ENCODE peak calls at places on chromosomes 7 and 10, in five cellular contexts. G, Y, F, H and J are unnamed samples.

GRCh38 chr7:92717982-92718716 is 118.2 kb downstream of the CDK6 start:
- DNase-seq in G (peak), H (peak), F (peak), Y (peak), J (no peak)

GRCh38 chr10:101050206-101051069 is 11.4 kb upstream of the KAZALD1 start:
- DNase-seq in H (peak), F (no peak), G (peak), Y (peak), J (peak)

GRCh38 chr7:106367664-106368063 is 82.9 kb upstream of the NAMPT start:
- DNase-seq in Y (no peak), G (no peak), H (no peak), F (no peak), J (no peak)

GRCh38 chr10:14617850-14618249 is 156.8 kb downstream of the FAM107B start:
- DNase-seq in G (peak), H (no peak), F (peak), Y (no peak), J (no peak)

GRCh38 chr7:105268056-105268455 is 120.7 kb downstream of the SRPK2 start:
- DNase-seq in H (no peak), F (peak), G (peak), Y (peak), J (no peak)

GRCh38 chr7:66682350-66683093 is 53.8 kb downstream of the KCTD7 start:
- DNase-seq in F (peak), Y (peak), G (peak), H (peak), J (no peak)

GRCh38 chr7:24884401-24884800 is 95.6 kb downstream of the OSBPL3 start:
- DNase-seq in G (no peak), F (no peak), Y (no peak), H (no peak), J (no peak)

GRCh38 chr7:7323352-7323751 is 141.0 kb downstream of the C1GALT1 start:
- DNase-seq in Y (no peak), G (peak), F (no peak), H (peak), J (no peak)

GRCh38 chr10:75773139-75773801 is 341.8 kb downstream of the LRMDA start:
- DNase-seq in F (no peak), Y (peak), G (peak), H (no peak), J (no peak)

GRCh38 chr7:157669768-157670345 is 333.1 kb downstream of the DNAJB6 start:
- DNase-seq in Y (no peak), G (no peak), F (no peak), H (no peak), J (no peak)

GRCh38 chr10:34906021-34906965 is 91.2 kb upstream of the PARD3 start:
- DNase-seq in G (peak), H (no peak), F (peak), Y (peak), J (no peak)

GRCh38 chr7:87926581-87927461 is 7.2 kb upstream of the ADAM22 start:
- DNase-seq in Y (peak), G (no peak), F (peak), H (peak), J (no peak)

GRCh38 chr7:5479133-5479745 is 55.6 kb upstream of the TNRC18 start:
- DNase-seq in Y (peak), H (no peak), F (no peak), G (no peak), J (no peak)

GRCh38 chr7:134355925-134356324 is 39.2 kb upstream of the SLC35B4 start:
- DNase-seq in G (peak), H (no peak), Y (no peak), F (peak), J (no peak)

GRCh38 chr10:118035358-118036031 is 11.2 kb downstream of the RAB11FIP2 start:
- DNase-seq in H (no peak), Y (no peak), F (no peak), G (peak), J (no peak)

GRCh38 chr10:118031351-118032075 is 15.2 kb downstream of the RAB11FIP2 start:
- DNase-seq in F (peak), H (no peak), G (peak), Y (no peak), J (no peak)

GRCh38 chr10:118032564-118032963 is 14.2 kb downstream of the RAB11FIP2 start:
- DNase-seq in G (no peak), Y (no peak), F (no peak), H (no peak), J (no peak)

GRCh38 chr10:118034755-118035154 is 12.0 kb downstream of the RAB11FIP2 start:
- DNase-seq in Y (no peak), F (no peak), G (no peak), H (no peak), J (no peak)

GRCh38 chr10:118033905-118034304 is 12.8 kb downstream of the RAB11FIP2 start:
- DNase-seq in G (no peak), Y (no peak), F (no peak), H (no peak), J (no peak)
- TF ChIP-seq CTCF in G (no peak), Y (no peak), F (no peak), H (no peak), J (no peak)

DNA sequence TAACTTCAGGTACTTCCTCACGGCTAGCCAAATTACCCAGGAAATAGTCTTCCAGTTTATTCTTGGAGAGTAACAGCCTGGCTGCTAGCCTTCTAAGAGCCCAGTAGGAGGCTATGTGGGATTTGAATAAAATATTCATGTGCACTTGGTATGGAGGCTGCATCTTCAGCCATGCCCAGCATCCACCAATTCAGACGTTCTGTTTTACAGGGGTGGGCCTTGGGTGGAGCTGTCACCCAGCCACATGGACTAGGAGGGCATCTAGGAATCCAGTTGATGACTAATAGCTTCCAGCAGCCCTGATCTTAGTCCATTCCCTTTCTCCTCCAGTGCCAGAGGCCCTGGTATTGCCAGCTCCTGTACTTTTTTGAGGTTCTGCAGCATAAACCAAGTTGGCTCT is 66.3 kb upstream of the ZRANB1 start:
- DNase-seq in H (no peak), F (peak), G (peak), Y (peak), J (no peak)
- TF ChIP-seq CTCF in H (no peak), F (peak), G (peak), Y (peak), J (peak)

DNA sequence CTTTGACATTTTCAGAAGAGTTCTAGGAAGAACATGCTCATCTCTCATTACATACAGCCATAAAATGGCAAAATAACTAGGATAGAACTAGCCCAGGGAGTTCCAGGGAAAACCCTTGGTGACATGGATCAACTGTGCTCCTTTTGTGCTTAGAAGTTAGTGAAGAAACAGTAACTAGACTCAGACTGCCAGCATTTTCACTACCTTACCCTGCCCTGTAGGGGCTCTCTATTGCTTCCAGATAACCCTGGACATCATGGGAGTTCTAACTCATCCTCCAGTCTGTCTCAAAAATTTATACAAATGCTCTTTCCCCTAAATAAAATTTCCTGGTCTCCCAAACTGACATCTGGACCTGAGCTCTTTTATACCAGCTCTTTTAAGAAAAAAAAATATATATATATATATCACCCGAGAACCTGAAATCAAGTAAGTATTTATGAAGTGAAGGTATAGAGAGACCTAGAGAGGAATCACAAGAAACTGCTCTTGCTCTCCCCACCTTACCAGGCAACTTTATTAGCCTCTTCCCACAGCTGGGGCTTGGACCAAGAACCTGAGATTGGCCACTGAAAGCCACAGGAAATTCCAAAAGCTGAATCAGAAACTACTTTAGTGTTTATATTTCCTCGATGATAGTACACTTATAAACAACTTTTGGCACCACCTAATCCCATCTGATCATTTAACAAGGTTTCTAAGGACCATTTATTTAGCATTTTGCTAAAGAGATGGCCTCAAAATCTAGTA is 101.4 kb downstream of the RELN start:
- DNase-seq in F (no peak), G (no peak), H (no peak), Y (no peak), J (no peak)
- TF ChIP-seq CTCF in F (peak), G (no peak), H (no peak), Y (peak), J (peak)

DNA sequence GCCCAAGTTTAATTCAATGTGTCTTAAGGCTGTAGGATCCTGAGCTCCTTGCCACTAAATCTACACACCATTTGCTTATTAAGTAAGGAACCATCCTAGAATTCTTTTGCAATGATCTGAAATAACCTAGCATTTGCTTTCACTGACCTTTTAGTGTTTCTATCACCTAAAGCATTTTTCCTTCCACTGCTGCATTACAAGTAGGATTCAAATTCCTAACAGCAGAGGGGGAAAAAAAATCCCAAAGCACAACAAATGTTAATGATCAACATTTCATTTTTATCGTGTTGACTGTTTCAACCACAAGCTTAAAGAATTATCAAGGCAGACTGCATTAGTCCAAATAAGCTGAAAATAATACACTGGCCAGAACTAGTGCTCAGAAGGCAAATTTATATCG is 174.7 kb upstream of the TCF7L2 start:
- DNase-seq in G (no peak), Y (no peak), H (no peak), F (no peak), J (no peak)
- TF ChIP-seq CTCF in G (no peak), Y (no peak), H (no peak), F (no peak), J (peak)

GRCh38 chr7:152859781-152860191 is 100.2 kb downstream of the ACTR3B start:
- DNase-seq in F (no peak), H (no peak), Y (no peak), G (peak), J (no peak)
- TF ChIP-seq CTCF in F (peak), H (no peak), Y (peak), G (peak), J (peak)